ENCODE peak calls at places on chromosomes 7 and 10, in six cellular contexts. One of them, this sample, is unnamed. For H3K36me3, the result is how much of the 10 kb centered on the place peaks cover.

GRCh38 chr10:5252177-5253037 is 55.8 kb downstream of the AKR1C4 start:
- DNase-seq in keratinocyte: no peak
- DNase-seq in HCT116: no peak
- DNase-seq in Peyer's patch: no peak
- DNase-seq in transverse colon: no peak
- DNase-seq in GM23338: peak
- DNase-seq in this sample: no peak

GRCh38 chr7:30141405-30142045 is 6.7 kb downstream of the MTURN start:
- DNase-seq in keratinocyte: no peak
- DNase-seq in HCT116: no peak
- DNase-seq in GM23338: no peak
- DNase-seq in transverse colon: no peak
- DNase-seq in Peyer's patch: no peak
- DNase-seq in this sample: no peak

GRCh38 chr10:72525277-72525676 is 100.6 kb downstream of the MICU1 start:
- DNase-seq in HCT116: no peak
- DNase-seq in keratinocyte: no peak
- DNase-seq in transverse colon: no peak
- DNase-seq in Peyer's patch: no peak
- DNase-seq in GM23338: no peak
- DNase-seq in this sample: no peak

GRCh38 chr7:141839256-141839655 is 2.0 kb downstream of the PRSS37 start:
- DNase-seq in Peyer's patch: no peak
- DNase-seq in keratinocyte: no peak
- DNase-seq in HCT116: no peak
- DNase-seq in GM23338: no peak
- DNase-seq in transverse colon: no peak
- DNase-seq in this sample: no peak

GRCh38 chr7:51351661-51352060 is 35.1 kb upstream of the COBL start:
- DNase-seq in transverse colon: no peak
- DNase-seq in HCT116: no peak
- DNase-seq in Peyer's patch: no peak
- DNase-seq in GM23338: no peak
- DNase-seq in keratinocyte: no peak
- DNase-seq in this sample: no peak

GRCh38 chr10:114632869-114633715 is 25.0 kb downstream of the ABLIM1 start:
- DNase-seq in HCT116: peak
- DNase-seq in transverse colon: no peak
- DNase-seq in keratinocyte: peak
- DNase-seq in GM23338: no peak
- DNase-seq in Peyer's patch: no peak
- DNase-seq in this sample: peak

GRCh38 chr10:19966751-19967150 is 150.5 kb downstream of the PLXDC2 start:
- DNase-seq in HCT116: no peak
- DNase-seq in GM23338: peak
- DNase-seq in transverse colon: no peak
- DNase-seq in keratinocyte: no peak
- DNase-seq in Peyer's patch: no peak
- DNase-seq in this sample: peak

GRCh38 chr10:17115683-17116082 is 13.9 kb downstream of the CUBN start:
- DNase-seq in Peyer's patch: no peak
- DNase-seq in keratinocyte: peak
- DNase-seq in transverse colon: no peak
- DNase-seq in GM23338: peak
- DNase-seq in HCT116: peak
- DNase-seq in this sample: no peak

GRCh38 chr10:30433286-30433778 is 652 bp upstream of the MAP3K8 start:
- DNase-seq in Peyer's patch: peak
- DNase-seq in transverse colon: peak
- DNase-seq in keratinocyte: no peak
- DNase-seq in GM23338: peak
- DNase-seq in HCT116: peak
- DNase-seq in this sample: peak

GRCh38 chr10:86730227-86730626 is 26.2 kb upstream of the BMPR1A start:
- DNase-seq in Peyer's patch: no peak
- DNase-seq in GM23338: no peak
- DNase-seq in HCT116: no peak
- DNase-seq in keratinocyte: no peak
- DNase-seq in transverse colon: peak
- DNase-seq in this sample: no peak

DNA sequence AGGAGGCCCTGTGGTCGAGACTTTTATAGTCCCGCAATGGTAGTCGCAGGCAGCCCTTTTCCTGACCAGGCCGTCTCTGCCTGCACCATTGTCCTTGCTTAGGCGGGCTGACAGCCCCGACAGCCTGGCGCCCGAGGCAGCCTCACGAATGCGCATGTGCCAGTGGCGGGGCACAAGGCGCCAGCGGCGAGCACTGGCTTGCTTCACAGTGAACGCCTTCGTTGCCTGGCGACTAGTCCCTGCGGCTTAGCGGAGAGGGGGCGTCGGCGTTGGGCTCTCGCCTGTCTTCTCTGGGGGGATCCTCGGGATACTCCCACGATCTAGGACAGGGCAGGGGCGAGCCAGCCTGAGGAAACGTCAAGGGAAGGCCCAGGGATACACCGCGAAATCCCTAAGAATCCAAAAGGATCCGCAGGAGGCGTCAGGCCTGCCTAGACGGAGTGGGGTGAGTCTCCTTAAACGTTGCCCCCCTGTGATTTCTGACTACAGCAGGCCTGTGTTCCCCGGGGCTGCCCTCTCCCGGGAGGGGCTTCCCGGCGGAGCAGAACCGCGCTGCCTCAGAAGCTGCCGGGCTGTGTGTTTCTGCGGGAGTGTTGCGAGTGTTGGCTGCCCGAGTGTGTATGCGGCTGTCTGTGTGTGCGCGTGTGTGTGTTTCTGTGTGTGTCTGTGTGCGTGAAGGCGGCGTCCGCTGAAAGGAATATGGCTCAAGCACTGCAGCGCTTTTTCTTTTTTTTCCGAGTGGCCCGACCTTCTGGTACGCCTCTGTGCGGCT is 20.5 kb upstream of the ZNF273 start:
- DNase-seq in transverse colon: peak
- DNase-seq in Peyer's patch: no peak
- DNase-seq in keratinocyte: no peak
- DNase-seq in HCT116: no peak
- DNase-seq in GM23338: peak
- DNase-seq in this sample: no peak
- H3K4me3 ChIP-seq in transverse colon: peak
- H3K4me3 ChIP-seq in Peyer's patch: peak
- H3K4me3 ChIP-seq in keratinocyte: peak
- H3K4me3 ChIP-seq in HCT116: no peak
- H3K4me3 ChIP-seq in GM23338: peak
- H3K4me3 ChIP-seq in this sample: no peak

GRCh38 chr10:80153460-80153859 is 20.9 kb downstream of the PLAC9 start:
- DNase-seq in keratinocyte: no peak
- DNase-seq in HCT116: no peak
- DNase-seq in Peyer's patch: no peak
- DNase-seq in transverse colon: no peak
- DNase-seq in GM23338: no peak
- DNase-seq in this sample: no peak
- H3K36me3 ChIP-seq in keratinocyte: under half
- H3K36me3 ChIP-seq in HCT116: half or more
- H3K36me3 ChIP-seq in Peyer's patch: half or more
- H3K36me3 ChIP-seq in transverse colon: under half
- H3K36me3 ChIP-seq in GM23338: under half
- H3K36me3 ChIP-seq in this sample: under half

DNA sequence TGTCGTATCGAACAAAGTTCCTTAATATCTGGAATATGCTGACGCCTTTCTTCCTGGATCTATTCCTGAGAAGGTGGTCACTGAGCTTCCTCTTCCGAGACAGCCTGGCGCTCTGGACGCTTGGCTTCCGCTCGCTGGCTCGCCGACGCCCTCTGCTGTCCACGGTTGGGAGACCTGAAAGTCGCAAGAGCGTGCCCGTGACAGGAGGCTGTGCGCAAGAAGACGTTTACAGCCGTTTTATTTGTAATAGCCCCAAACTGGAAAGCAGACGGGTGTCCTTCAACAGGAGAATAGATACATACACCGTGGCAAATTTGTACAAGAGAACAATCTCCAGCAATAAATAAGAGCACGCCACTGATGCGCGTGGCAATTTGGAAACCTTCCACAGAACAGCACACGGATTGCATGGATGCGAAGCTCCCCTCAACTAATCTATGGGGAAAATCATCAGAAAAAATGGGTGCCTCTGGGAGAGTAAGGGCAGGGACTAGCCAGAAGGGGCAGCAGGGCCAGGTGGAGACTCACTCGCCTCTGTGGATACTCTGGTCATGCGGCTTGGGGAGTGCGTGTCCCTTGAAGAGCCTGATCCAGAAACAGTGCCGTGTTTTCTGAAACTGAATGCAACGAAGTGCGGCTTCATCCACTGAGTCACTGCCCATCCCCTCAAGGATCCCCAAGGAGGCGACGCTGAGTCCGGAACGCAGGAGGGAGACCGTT is 41.5 kb upstream of the BNIP3 start:
- DNase-seq in keratinocyte: peak
- DNase-seq in GM23338: peak
- DNase-seq in transverse colon: peak
- DNase-seq in Peyer's patch: peak
- DNase-seq in HCT116: peak
- DNase-seq in this sample: peak
- H3K4me3 ChIP-seq in keratinocyte: no peak
- H3K4me3 ChIP-seq in GM23338: no peak
- H3K4me3 ChIP-seq in transverse colon: peak
- H3K4me3 ChIP-seq in Peyer's patch: no peak
- H3K4me3 ChIP-seq in HCT116: peak
- H3K4me3 ChIP-seq in this sample: no peak

GRCh38 chr7:673681-674453 is 52.6 kb upstream of the DNAAF5 start:
- DNase-seq in transverse colon: no peak
- DNase-seq in Peyer's patch: no peak
- DNase-seq in HCT116: no peak
- DNase-seq in keratinocyte: no peak
- DNase-seq in GM23338: no peak
- DNase-seq in this sample: no peak

GRCh38 chr7:680411-681127 is 45.9 kb upstream of the DNAAF5 start:
- DNase-seq in GM23338: no peak
- DNase-seq in keratinocyte: no peak
- DNase-seq in transverse colon: no peak
- DNase-seq in HCT116: no peak
- DNase-seq in Peyer's patch: no peak
- DNase-seq in this sample: no peak

GRCh38 chr7:674454-675410 is 51.8 kb upstream of the DNAAF5 start:
- DNase-seq in transverse colon: peak
- DNase-seq in GM23338: no peak
- DNase-seq in Peyer's patch: no peak
- DNase-seq in HCT116: no peak
- DNase-seq in keratinocyte: no peak
- DNase-seq in this sample: no peak

GRCh38 chr7:676246-676971 is 50.1 kb upstream of the DNAAF5 start:
- DNase-seq in Peyer's patch: no peak
- DNase-seq in GM23338: no peak
- DNase-seq in keratinocyte: no peak
- DNase-seq in HCT116: no peak
- DNase-seq in transverse colon: no peak
- DNase-seq in this sample: no peak

GRCh38 chr7:676972-677385 is 49.5 kb upstream of the DNAAF5 start:
- DNase-seq in HCT116: no peak
- DNase-seq in keratinocyte: no peak
- DNase-seq in transverse colon: no peak
- DNase-seq in Peyer's patch: no peak
- DNase-seq in GM23338: no peak
- DNase-seq in this sample: no peak
- H3K36me3 ChIP-seq in HCT116: under half
- H3K36me3 ChIP-seq in keratinocyte: under half
- H3K36me3 ChIP-seq in transverse colon: under half
- H3K36me3 ChIP-seq in Peyer's patch: under half
- H3K36me3 ChIP-seq in GM23338: under half
- H3K36me3 ChIP-seq in this sample: under half

GRCh38 chr10:103638948-103639347 is 145.4 kb downstream of the NEURL1 start:
- DNase-seq in transverse colon: no peak
- DNase-seq in Peyer's patch: no peak
- DNase-seq in HCT116: no peak
- DNase-seq in keratinocyte: no peak
- DNase-seq in GM23338: no peak
- DNase-seq in this sample: no peak

GRCh38 chr10:103635580-103635979 is 142.1 kb downstream of the NEURL1 start:
- DNase-seq in GM23338: no peak
- DNase-seq in HCT116: no peak
- DNase-seq in keratinocyte: no peak
- DNase-seq in Peyer's patch: no peak
- DNase-seq in transverse colon: no peak
- DNase-seq in this sample: no peak

GRCh38 chr10:103637855-103638561 is 144.5 kb downstream of the NEURL1 start:
- DNase-seq in keratinocyte: no peak
- DNase-seq in Peyer's patch: no peak
- DNase-seq in HCT116: no peak
- DNase-seq in transverse colon: peak
- DNase-seq in GM23338: no peak
- DNase-seq in this sample: no peak

GRCh38 chr10:103636996-103637395 is 143.5 kb downstream of the NEURL1 start:
- DNase-seq in keratinocyte: no peak
- DNase-seq in HCT116: no peak
- DNase-seq in GM23338: no peak
- DNase-seq in transverse colon: no peak
- DNase-seq in Peyer's patch: no peak
- DNase-seq in this sample: no peak

GRCh38 chr10:103636492-103636891 is 143.0 kb downstream of the NEURL1 start:
- DNase-seq in GM23338: peak
- DNase-seq in Peyer's patch: no peak
- DNase-seq in transverse colon: no peak
- DNase-seq in keratinocyte: no peak
- DNase-seq in HCT116: no peak
- DNase-seq in this sample: no peak
- H3K4me3 ChIP-seq in GM23338: no peak
- H3K4me3 ChIP-seq in Peyer's patch: no peak
- H3K4me3 ChIP-seq in transverse colon: no peak
- H3K4me3 ChIP-seq in keratinocyte: no peak
- H3K4me3 ChIP-seq in HCT116: no peak
- H3K4me3 ChIP-seq in this sample: no peak

GRCh38 chr7:48106906-48107659 is 18.0 kb downstream of the UPP1 start:
- DNase-seq in HCT116: no peak
- DNase-seq in Peyer's patch: no peak
- DNase-seq in keratinocyte: no peak
- DNase-seq in transverse colon: no peak
- DNase-seq in GM23338: no peak
- DNase-seq in this sample: no peak
- H3K36me3 ChIP-seq in HCT116: under half
- H3K36me3 ChIP-seq in Peyer's patch: half or more
- H3K36me3 ChIP-seq in keratinocyte: half or more
- H3K36me3 ChIP-seq in transverse colon: under half
- H3K36me3 ChIP-seq in GM23338: under half
- H3K36me3 ChIP-seq in this sample: under half

This sample was measured in WERI-Rb-1.